ENCODE peak calls at places on chromosomes 13 and 19, in ten cellular contexts. M is ascending aorta; Z is globus pallidus; Q is nephron progenitor cell; F is T follicular helper cell; W is HS-27A; U is stimulated activated naive CD8-positive, alpha-beta T cell treated with anti-CD3 and anti-CD28 coated beads, Interleukin-15, Interleukin-2, amounts not matched to agents 100 U/mL and 50 U/mL, for 24 hours; D is naive B cell; P is mesendoderm; C is OCI-LY7. V is an unnamed sample.

GRCh38 chr19:8429044-8429443 is 15.7 kb upstream of the HNRNPM start:
- DNase-seq in M (no peak), Z (no peak), Q (no peak), F (no peak), W (no peak), U (no peak), D (no peak), P (no peak), C (no peak), V (no peak)

GRCh38 chr13:49669735-49670309 is 21.5 kb downstream of the EBPL start:
- DNase-seq in M (no peak), Z (peak), Q (peak), F (no peak), W (no peak), U (peak), D (peak), P (peak), C (peak), V (peak)

GRCh38 chr19:38095411-38096308 is 128.4 kb downstream of the DPF1 start:
- DNase-seq in M (peak), Z (peak), Q (peak), F (peak), W (peak), U (peak), D (peak), P (peak), C (peak), V (peak)

GRCh38 chr19:39170398-39171231 is 26.1 kb upstream of the NCCRP1 start:
- DNase-seq in M (no peak), Z (no peak), Q (no peak), F (no peak), W (no peak), U (no peak), D (no peak), P (no peak), C (no peak), V (no peak)

GRCh38 chr19:30159636-30160035 is 212.5 kb upstream of the ZNF536 start:
- DNase-seq in M (no peak), Z (no peak), Q (no peak), F (no peak), W (no peak), U (no peak), D (no peak), P (no peak), C (no peak), V (no peak)

GRCh38 chr13:106284358-106284757 is 251.1 kb downstream of the EFNB2 start:
- DNase-seq in M (no peak), Z (no peak), Q (no peak), F (no peak), W (no peak), U (no peak), D (no peak), P (no peak), C (no peak), V (no peak)

GRCh38 chr19:54418030-54418929 is 3.0 kb downstream of the TTYH1 start:
- DNase-seq in M (no peak), Z (peak), Q (no peak), F (no peak), W (no peak), U (peak), D (no peak), P (peak), C (no peak), V (no peak)

GRCh38 chr19:29266001-29266400 is 53.0 kb upstream of the UQCRFS1 start:
- DNase-seq in M (no peak), Z (no peak), Q (no peak), F (no peak), W (no peak), U (no peak), D (no peak), P (no peak), C (no peak), V (no peak)

GRCh38 chr19:35083678-35084077 is 31.9 kb upstream of the FXYD3 start:
- DNase-seq in M (no peak), Z (no peak), Q (no peak), F (no peak), W (no peak), U (no peak), D (peak), P (no peak), C (peak), V (no peak)

GRCh38 chr13:39406688-39407087 is 196.3 kb downstream of the LHFPL6 start:
- DNase-seq in M (no peak), Z (no peak), Q (no peak), F (no peak), W (no peak), U (no peak), D (no peak), P (peak), C (peak), V (no peak)

GRCh38 chr13:48504606-48505369 is 28.1 kb downstream of the RCBTB2 start:
- DNase-seq in M (no peak), Z (no peak), Q (no peak), F (no peak), W (no peak), U (no peak), D (no peak), P (peak), C (no peak), V (no peak)

GRCh38 chr13:102580552-102581169 is 16.1 kb upstream of the TPP2 start:
- DNase-seq in M (no peak), Z (peak), Q (peak), F (peak), W (no peak), U (no peak), D (peak), P (peak), C (peak), V (no peak)

GRCh38 chr19:18317998-18318800 is 4.7 kb downstream of the LSM4 start:
- DNase-seq in M (no peak), Z (no peak), Q (no peak), F (no peak), W (no peak), U (peak), D (no peak), P (no peak), C (no peak), V (no peak)

GRCh38 chr13:36431204-36432105 is 840 bp upstream of the CCNA1 start:
- DNase-seq in M (no peak), Z (no peak), Q (peak), F (no peak), W (no peak), U (peak), D (peak), P (peak), C (no peak), V (peak)

GRCh38 chr13:109273326-109273751 is 513.0 kb downstream of the IRS2 start:
- DNase-seq in M (no peak), Z (no peak), Q (no peak), F (no peak), W (no peak), U (no peak), D (no peak), P (no peak), C (no peak), V (no peak)

GRCh38 chr13:19680751-19681150 is 47.3 kb downstream of the MPHOSPH8 start:
- DNase-seq in M (no peak), Z (no peak), Q (no peak), F (no peak), W (no peak), U (no peak), D (no peak), P (no peak), C (no peak), V (no peak)

GRCh38 chr19:51546650-51547396 is 15.4 kb upstream of the SIGLEC6 start:
- DNase-seq in M (no peak), Z (no peak), Q (no peak), F (no peak), W (peak), U (peak), D (no peak), P (no peak), C (no peak), V (no peak)

GRCh38 chr19:53991224-53992113 is at the start of gene CACNG6:
- DNase-seq in M (no peak), Z (no peak), Q (peak), F (no peak), W (no peak), U (no peak), D (no peak), P (peak), C (peak), V (peak)

GRCh38 chr19:35882074-35882832 is 13.9 kb downstream of the APLP1 start:
- DNase-seq in M (no peak), Z (peak), Q (no peak), F (peak), W (peak), U (no peak), D (peak), P (peak), C (peak), V (no peak)

GRCh38 chr19:54473983-54474382 is 887 bp upstream of the CDC42EP5 start:
- DNase-seq in M (no peak), Z (no peak), Q (no peak), F (no peak), W (no peak), U (no peak), D (no peak), P (no peak), C (no peak), V (no peak)

GRCh38 chr13:27053235-27053884 is 118.3 kb downstream of the USP12 start:
- DNase-seq in M (no peak), Z (no peak), Q (no peak), F (no peak), W (no peak), U (no peak), D (no peak), P (peak), C (no peak), V (no peak)

GRCh38 chr19:2552859-2553258 is 76.9 kb downstream of the GADD45B start:
- DNase-seq in M (no peak), Z (peak), Q (no peak), F (peak), W (no peak), U (peak), D (peak), P (peak), C (peak), V (no peak)

GRCh38 chr13:52348983-52349780 is 56.8 kb downstream of the THSD1 start:
- DNase-seq in M (no peak), Z (no peak), Q (no peak), F (no peak), W (no peak), U (peak), D (no peak), P (peak), C (no peak), V (no peak)

GRCh38 chr13:18951412-18951811 is 230.2 kb downstream of the TUBA3C start:
- DNase-seq in M (no peak), Z (no peak), Q (no peak), F (no peak), W (no peak), U (no peak), D (no peak), P (no peak), C (no peak), V (no peak)

GRCh38 chr19:45729774-45730388 is 815 bp downstream of the FBXO46 start:
- DNase-seq in M (no peak), Z (no peak), Q (no peak), F (no peak), W (no peak), U (peak), D (no peak), P (peak), C (no peak), V (no peak)

GRCh38 chr19:5036733-5037681 is 68.1 kb downstream of the KDM4B start:
- DNase-seq in M (no peak), Z (peak), Q (no peak), F (no peak), W (no peak), U (no peak), D (no peak), P (no peak), C (no peak), V (no peak)